ENCODE peak calls at places on chromosomes 1 and 21, in ten cellular contexts. M is HT1080; P is head of caudate nucleus; V is ELR; R is pancreas; X is endothelial cell of umbilical vein; S is stimulated activated CD8-positive, alpha-beta memory T cell treated with anti-CD3 and anti-CD28 coated beads, Interleukin-4, amount 100 ng/mL, for 1 hour; W is tibial artery; T is H54; I is stimulated activated CD4-positive, alpha-beta T cell treated with anti-CD3 and anti-CD28 coated beads, Interleukin-4, amount 100 ng/mL, for 4 hours. J is an unnamed sample.

GRCh38 chr1:178275083-178275482 is 181.2 kb downstream of the RASAL2 start:
- DNase-seq in M (no peak), R (no peak), I (no peak), T (no peak), X (peak; percentile 19), V (peak; percentile 41), W (no peak), S (no peak), P (no peak), J (no peak)

GRCh38 chr21:43590220-43590619 is 69.1 kb downstream of the HSF2BP start:
- DNase-seq in I (no peak), W (no peak), V (peak; percentile 77), T (no peak), P (no peak), R (no peak), S (no peak), X (no peak), M (peak; percentile 15), J (no peak)

GRCh38 chr1:198031086-198031485 is 113.9 kb downstream of the LHX9 start:
- DNase-seq in W (no peak), P (no peak), V (no peak), X (no peak), I (no peak), S (no peak), M (no peak), R (no peak), T (no peak), J (no peak)

GRCh38 chr1:223741861-223742260 is 29.5 kb downstream of the CAPN2 start:
- DNase-seq in W (no peak), V (peak; percentile 96), R (no peak), X (peak; percentile 72), S (no peak), I (no peak), M (no peak), T (no peak), P (no peak), J (no peak)

GRCh38 chr1:22763479-22764200 is 53.0 kb downstream of the EPHB2 start:
- DNase-seq in R (no peak), M (peak; percentile 30), P (no peak), X (no peak), I (no peak), S (no peak), V (peak; percentile 46), T (no peak), W (no peak), J (no peak)

GRCh38 chr1:205144751-205145150 is 23.0 kb upstream of the RBBP5 start:
- DNase-seq in W (no peak), R (no peak), S (no peak), X (peak; percentile 74), T (peak; percentile 31), V (peak; percentile 77), P (no peak), M (peak; percentile 40), I (no peak), J (peak; percentile 26)

GRCh38 chr21:46269466-46269865 is 15.9 kb downstream of the MCM3AP start:
- DNase-seq in V (peak; percentile 28), M (no peak), X (no peak), I (no peak), S (no peak), P (no peak), W (no peak), R (no peak), T (no peak), J (no peak)

GRCh38 chr1:20137055-20137454 is 2.1 kb upstream of the PLA2G2F start:
- DNase-seq in I (no peak), R (no peak), P (no peak), V (no peak), W (no peak), M (no peak), X (no peak), T (no peak), S (no peak), J (peak; percentile 87)

GRCh38 chr1:228368801-228369607 is 37.6 kb downstream of the TRIM11 start:
- DNase-seq in M (no peak), S (no peak), T (no peak), V (no peak), R (peak; percentile 56), P (no peak), W (peak; percentile 16), X (no peak), I (no peak), J (no peak)

GRCh38 chr1:28208818-28209441 is 23.9 kb downstream of the DNAJC8 start:
- DNase-seq in P (peak; percentile 61), W (peak; percentile 32), I (peak; percentile 51), V (peak; percentile 72), S (no peak), R (no peak), X (peak; percentile 78), M (peak; percentile 64), T (no peak), J (peak; percentile 76)

GRCh38 chr1:95384570-95384969 is 150.6 kb downstream of the RWDD3 start:
- DNase-seq in P (no peak), T (no peak), S (no peak), R (no peak), W (no peak), I (no peak), M (peak; percentile 23), X (peak; percentile 9), V (peak; percentile 24), J (peak; percentile 10)

GRCh38 chr1:110390692-110391232 is at the start of gene SLC16A4:
- DNase-seq in M (no peak), P (no peak), V (peak; percentile 80), I (no peak), W (peak; percentile 30), T (no peak), R (no peak), S (no peak), X (peak; percentile 57), J (no peak)

GRCh38 chr1:6271554-6271953 is 10.7 kb upstream of the GPR153 start:
- DNase-seq in T (no peak), I (no peak), P (no peak), R (no peak), M (no peak), W (no peak), V (no peak), S (no peak), X (no peak), J (no peak)

GRCh38 chr1:202968895-202969295 is 1.8 kb upstream of the CYB5R1 start:
- DNase-seq in P (peak; percentile 37), I (no peak), W (peak; percentile 62), T (peak; percentile 72), R (no peak), V (peak; percentile 83), M (peak; percentile 54), S (no peak), X (peak; percentile 62), J (peak; percentile 86)

GRCh38 chr1:184110253-184111204 is 59.0 kb downstream of the TSEN15 start:
- DNase-seq in M (peak; percentile 13), S (no peak), V (no peak), T (no peak), I (peak; percentile 4), W (no peak), X (no peak), R (no peak), P (no peak), J (peak; percentile 4)

GRCh38 chr1:155504207-155504606 is 58.4 kb downstream of the ASH1L start:
- DNase-seq in X (peak; percentile 45), S (no peak), W (no peak), P (no peak), R (no peak), I (no peak), M (no peak), T (no peak), V (peak; percentile 60), J (peak; percentile 23)

GRCh38 chr1:165903672-165904071 is 76.3 kb downstream of the UCK2 start:
- DNase-seq in R (no peak), S (no peak), W (no peak), P (no peak), X (peak; percentile 86), I (no peak), V (peak; percentile 84), M (peak; percentile 95), T (no peak), J (no peak)

GRCh38 chr1:204983121-204983520 is 59.9 kb upstream of the CNTN2 start:
- DNase-seq in R (no peak), X (peak; percentile 12), V (no peak), T (no peak), S (no peak), P (no peak), I (no peak), W (no peak), M (no peak), J (no peak)

GRCh38 chr1:6234502-6235295 is 1.1 kb downstream of the ICMT start:
- DNase-seq in W (no peak), T (no peak), X (no peak), I (no peak), P (peak; percentile 49), R (peak; percentile 25), S (no peak), V (peak; percentile 40), M (peak; percentile 25), J (no peak)

GRCh38 chr1:44628962-44629756 is 45.1 kb downstream of the TMEM53 start:
- DNase-seq in T (peak; percentile 80), M (peak; percentile 63), R (peak; percentile 6), S (no peak), V (peak; percentile 97), W (no peak), X (no peak), I (no peak), P (no peak), J (peak; percentile 58)

GRCh38 chr1:81869286-81869685 is 68.6 kb downstream of the ADGRL2 start:
- DNase-seq in M (no peak), W (no peak), R (no peak), P (no peak), S (no peak), X (peak; percentile 75), V (no peak), T (no peak), I (no peak), J (no peak)